ENCODE peak calls at places on chromosomes 12 and 14, in four cellular contexts. P, I, G and S are unnamed samples.

GRCh38 chr12:52772188-52772587 is 5.0 kb downstream of the KRT76 start:
- DNase-seq in P (no peak), I (no peak), G (no peak), S (no peak)

GRCh38 chr12:8784464-8784863 is 38.0 kb upstream of the A2ML1 start:
- DNase-seq in P (no peak), I (no peak), G (no peak), S (no peak)

GRCh38 chr12:12582895-12583303 is 20.2 kb upstream of the DUSP16 start:
- DNase-seq in P (no peak), I (no peak), G (no peak), S (no peak)

GRCh38 chr14:104976198-104977007 is 1.8 kb downstream of the AHNAK2 start:
- DNase-seq in P (peak), I (peak), G (peak), S (peak)

GRCh38 chr14:101506921-101507300 is 54.4 kb upstream of the DIO3 start:
- DNase-seq in P (peak), I (peak), G (no peak), S (peak)

GRCh38 chr14:53450871-53451270 is 297.7 kb upstream of the DDHD1 start:
- DNase-seq in P (no peak), I (no peak), G (no peak), S (no peak)

GRCh38 chr12:8508912-8509841 is 4.1 kb upstream of the CLEC4D start:
- DNase-seq in P (no peak), I (no peak), G (no peak), S (no peak)

GRCh38 chr12:49959570-49960473 is 1.9 kb upstream of the AQP5 start:
- DNase-seq in P (no peak), I (peak), G (peak), S (no peak)

GRCh38 chr14:69073429-69073828 is 79.5 kb downstream of the DCAF5 start:
- DNase-seq in P (no peak), I (no peak), G (no peak), S (no peak)

GRCh38 chr14:89265229-89265628 is 151.8 kb downstream of the FOXN3 start:
- DNase-seq in P (no peak), I (no peak), G (no peak), S (no peak)

GRCh38 chr12:29043069-29043468 is 106.0 kb upstream of the FAR2 start:
- DNase-seq in P (no peak), I (no peak), G (no peak), S (no peak)

GRCh38 chr14:54815016-54815415 is 87.6 kb downstream of the GCH1 start:
- DNase-seq in P (no peak), I (no peak), G (peak), S (no peak)

GRCh38 chr12:82415402-82415801 is 57.1 kb downstream of the METTL25 start:
- DNase-seq in P (no peak), I (no peak), G (no peak), S (no peak)

GRCh38 chr14:49497725-49498348 is 88.3 kb downstream of the RPS29 start:
- DNase-seq in P (no peak), I (no peak), G (peak), S (no peak)

GRCh38 chr14:70906785-70907171 is 481 bp upstream of the PCNX1 start:
- DNase-seq in P (no peak), I (no peak), G (peak), S (no peak)

GRCh38 chr12:74539765-74540526 is 2.3 kb downstream of the ATXN7L3B start:
- DNase-seq in P (no peak), I (no peak), G (no peak), S (no peak)

GRCh38 chr14:46488374-46488773 is 163.2 kb downstream of the RPL10L start:
- DNase-seq in P (no peak), I (no peak), G (no peak), S (no peak)

GRCh38 chr12:43273467-43273866 is 278.5 kb downstream of the ADAMTS20 start:
- DNase-seq in P (no peak), I (no peak), G (no peak), S (no peak)

GRCh38 chr14:75711134-75711795 is 50.2 kb downstream of the TTLL5 start:
- DNase-seq in P (no peak), I (no peak), G (peak), S (no peak)

GRCh38 chr12:131061041-131061806 is 107.5 kb downstream of the ADGRD1 start:
- DNase-seq in P (no peak), I (no peak), G (no peak), S (peak)

GRCh38 chr12:124925117-124925516 is 10.7 kb upstream of the UBC start:
- DNase-seq in P (no peak), I (no peak), G (no peak), S (no peak)

GRCh38 chr12:54220567-54220966 is 31.8 kb upstream of the SMUG1 start:
- DNase-seq in P (no peak), I (no peak), G (no peak), S (no peak)

GRCh38 chr14:36683083-36683724 is 21.5 kb downstream of the PAX9 start:
- DNase-seq in P (no peak), I (no peak), G (no peak), S (no peak)

GRCh38 chr14:65042731-65043372 is 56.2 kb downstream of the FNTB start:
- DNase-seq in P (no peak), I (no peak), G (peak), S (peak)

GRCh38 chr14:104424406-104425072 is 155.0 kb upstream of the C14orf180 start:
- DNase-seq in P (peak), I (no peak), G (no peak), S (no peak)

DNA sequence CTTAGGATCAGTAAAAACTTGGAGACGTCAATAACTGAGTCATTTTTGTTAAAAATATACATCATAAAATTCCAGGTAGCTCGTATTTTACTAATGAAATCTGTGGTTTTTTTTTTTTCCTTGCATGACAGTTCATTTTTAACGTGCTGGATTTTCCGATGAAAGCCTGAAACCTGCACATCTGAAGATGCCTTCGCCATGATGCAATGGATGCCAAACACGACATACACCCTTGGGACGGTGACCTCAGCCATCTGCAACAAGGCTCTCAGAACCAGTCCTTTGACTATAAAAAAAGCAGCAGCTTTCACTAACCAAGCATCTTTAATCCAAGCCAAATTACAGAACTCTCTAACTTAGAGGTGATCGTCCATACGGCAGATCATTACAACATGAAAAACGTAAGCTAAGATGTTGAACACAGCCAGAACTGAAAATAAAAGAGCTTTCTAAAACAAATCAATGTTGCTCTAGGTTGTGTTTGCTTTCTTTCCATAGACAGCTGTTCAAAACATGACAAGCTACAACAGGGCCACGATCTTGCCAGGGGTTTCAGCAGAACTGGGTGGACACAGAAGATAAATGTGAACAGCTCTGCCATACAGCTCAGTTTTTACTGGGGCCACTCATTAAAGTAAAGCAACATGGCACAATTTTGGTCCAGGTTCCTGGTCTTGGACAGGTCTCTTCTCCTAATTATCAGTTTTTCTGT is 7.8 kb downstream of the NIN start:
- DNase-seq in P (no peak), I (no peak), G (no peak), S (no peak)
- H3K4me3 ChIP-seq in P (no peak), I (peak), G (no peak), S (no peak)

DNA sequence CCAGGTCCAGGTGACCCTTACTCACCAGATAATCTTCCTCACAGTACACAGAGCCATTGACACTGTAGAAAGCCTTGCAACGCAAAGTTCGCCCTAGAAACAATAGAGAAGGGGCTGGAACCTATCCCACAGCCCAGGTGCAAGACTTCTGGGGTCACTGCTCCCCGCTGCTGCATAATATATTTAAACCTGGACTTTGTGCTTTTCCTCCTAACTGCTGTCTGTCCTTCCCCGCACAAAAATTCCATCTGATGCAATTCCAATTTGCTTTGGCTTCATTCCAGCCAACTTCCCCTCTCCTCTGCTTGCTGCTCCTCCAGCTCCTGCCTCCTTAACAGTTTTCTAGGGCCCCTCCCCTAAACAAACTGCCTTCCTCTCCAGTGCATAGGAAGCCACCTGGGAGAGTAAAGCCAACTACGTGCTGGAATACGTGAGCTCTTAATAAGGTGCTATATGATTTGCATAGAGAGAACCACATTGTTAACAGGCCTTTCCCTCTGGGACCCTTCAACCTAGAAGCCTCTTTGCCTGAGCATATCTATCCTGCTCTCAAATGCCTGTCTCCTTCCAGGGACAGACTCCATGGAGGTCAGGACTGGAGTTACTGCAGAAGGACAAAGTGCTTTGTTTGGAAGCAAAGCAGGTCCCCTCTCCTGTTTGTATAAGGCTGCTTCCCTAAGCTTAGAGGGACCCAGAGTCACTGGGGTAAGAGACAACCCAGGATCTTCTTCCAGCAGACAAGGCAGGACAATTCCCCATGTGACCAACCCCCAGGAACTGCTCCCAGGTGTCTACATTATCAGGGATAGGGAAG is 5.5 kb downstream of the AJUBA start:
- DNase-seq in P (no peak), I (no peak), G (peak), S (no peak)
- TF ChIP-seq POLR2A in P (no peak), I (no peak), G (no peak), S (no peak)

GRCh38 chr14:60508707-60509437 is at the start of gene SIX6:
- DNase-seq in P (no peak), I (no peak), G (no peak), S (no peak)

GRCh38 chr14:60509438-60510253 is 700 bp downstream of the SIX6 start:
- DNase-seq in P (no peak), I (no peak), G (no peak), S (no peak)

GRCh38 chr14:60512952-60513554 is 4.1 kb downstream of the SIX6 start:
- DNase-seq in P (no peak), I (no peak), G (no peak), S (no peak)

GRCh38 chr14:60510254-60510975 is 1.5 kb downstream of the SIX6 start:
- DNase-seq in P (no peak), I (no peak), G (no peak), S (no peak)

GRCh38 chr14:60510976-60511599 is 2.1 kb downstream of the SIX6 start:
- DNase-seq in P (no peak), I (no peak), G (no peak), S (no peak)
- H3K4me3 ChIP-seq in P (no peak), I (no peak), G (no peak), S (no peak)

GRCh38 chr12:6347367-6348338 is 5.8 kb upstream of the TNFRSF1A start:
- DNase-seq in P (no peak), I (no peak), G (peak), S (peak)
- TF ChIP-seq POLR2A in P (no peak), I (no peak), G (no peak), S (no peak)

DNA sequence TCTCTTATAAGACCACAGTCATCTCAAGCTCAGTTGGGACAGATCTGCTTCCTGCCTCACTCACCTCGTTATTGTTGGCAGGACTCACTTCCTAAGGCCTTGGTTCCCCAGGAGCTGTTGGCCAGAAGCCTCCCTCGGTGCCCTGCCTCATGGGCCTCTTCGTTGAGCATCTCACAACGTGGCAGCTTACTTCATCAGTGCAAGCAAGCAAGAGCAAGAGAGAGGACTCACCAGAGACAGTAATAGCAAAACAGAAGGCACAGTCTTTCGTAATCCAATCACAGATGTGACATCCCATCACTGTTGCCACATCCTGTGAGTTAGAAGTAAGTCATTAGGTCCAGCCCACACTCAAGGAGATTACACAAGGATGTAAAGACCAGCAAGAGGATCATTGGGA is 5.1 kb upstream of the NUMB start:
- DNase-seq in P (no peak), I (no peak), G (peak), S (peak)
- H3K4me3 ChIP-seq in P (no peak), I (no peak), G (no peak), S (no peak)

GRCh38 chr14:50944647-50945413 is 547 bp upstream of the PYGL start:
- DNase-seq in P (no peak), I (peak), G (peak), S (peak)
- TF ChIP-seq POLR2A in P (no peak), I (no peak), G (no peak), S (no peak)

DNA sequence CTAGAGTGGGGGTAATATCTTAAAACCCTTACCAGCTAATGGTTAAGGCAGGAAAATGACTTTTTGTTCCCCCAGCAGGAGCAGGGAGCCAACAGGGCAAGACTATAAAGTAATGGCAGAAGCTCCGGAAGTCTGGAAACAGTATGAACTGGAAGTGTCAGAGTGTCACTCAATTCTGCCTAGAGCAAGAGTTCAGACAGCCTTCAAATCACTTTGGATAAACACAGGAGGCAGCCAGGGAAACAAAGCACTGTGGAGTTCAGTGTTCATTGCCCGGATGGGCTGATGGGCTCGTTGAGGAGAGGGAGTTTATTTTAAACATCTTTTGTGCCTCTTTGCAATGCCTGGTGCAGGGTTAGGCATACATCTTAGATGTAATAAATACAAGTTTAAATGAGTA is 16.5 kb upstream of the DYRK2 start:
- DNase-seq in P (no peak), I (no peak), G (no peak), S (no peak)
- H3K4me3 ChIP-seq in P (no peak), I (no peak), G (no peak), S (no peak)

DNA sequence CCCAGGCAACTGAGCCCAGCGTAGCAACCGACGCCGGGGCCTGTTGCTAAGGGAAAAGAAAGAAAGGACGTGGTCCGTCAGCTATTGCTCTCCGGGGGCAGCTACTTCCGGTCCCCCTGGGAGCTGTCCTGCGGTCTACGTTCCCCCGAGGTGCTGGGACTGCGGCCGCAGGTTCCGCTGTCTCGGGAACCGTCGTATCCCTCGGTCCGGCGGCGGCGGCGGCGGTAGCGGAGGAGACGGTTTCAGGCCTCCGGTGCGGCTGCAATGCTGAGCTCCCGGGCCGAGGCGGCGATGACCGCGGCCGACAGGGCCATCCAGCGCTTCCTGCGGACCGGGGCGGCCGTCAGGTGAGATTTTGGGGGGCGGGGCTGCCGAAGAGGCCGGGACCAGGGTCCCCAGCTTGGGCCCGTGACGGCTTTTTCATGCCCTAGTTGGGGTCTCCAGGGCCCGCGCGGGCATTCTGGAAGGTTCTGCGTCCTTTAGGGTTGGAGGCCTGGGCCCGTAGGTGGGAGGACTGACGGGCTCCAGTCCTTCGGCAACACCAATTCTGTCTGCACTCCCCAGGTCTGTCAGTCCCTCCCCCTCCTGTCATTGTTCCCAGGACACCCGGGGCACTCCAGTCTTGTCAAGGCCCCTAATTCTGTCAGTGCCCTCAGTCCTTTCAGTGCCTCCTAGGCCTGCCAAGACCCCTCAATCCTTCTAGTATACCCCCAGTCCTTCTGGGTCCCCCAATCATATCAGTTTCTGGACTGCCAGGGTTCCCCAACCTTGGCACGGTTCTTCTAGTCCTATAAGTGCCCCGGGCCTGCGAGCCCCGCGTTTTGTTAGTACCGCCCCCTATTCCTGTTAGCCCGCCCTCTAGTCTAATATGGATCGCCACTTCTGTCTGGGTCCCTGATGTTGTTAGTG is at the start of gene USP30:
- DNase-seq in P (peak), I (peak), G (peak), S (peak)
- TF ChIP-seq POLR2A in P (no peak), I (peak), G (peak), S (no peak)

GRCh38 chr12:132323171-132324010 is 6.0 kb downstream of the GALNT9 start:
- DNase-seq in P (no peak), I (no peak), G (no peak), S (no peak)

GRCh38 chr12:132324173-132324572 is 5.2 kb downstream of the GALNT9 start:
- DNase-seq in P (no peak), I (no peak), G (no peak), S (no peak)

GRCh38 chr12:132320767-132321211 is 8.6 kb downstream of the GALNT9 start:
- DNase-seq in P (peak), I (no peak), G (no peak), S (no peak)

GRCh38 chr12:132321321-132322118 is 7.9 kb downstream of the GALNT9 start:
- DNase-seq in P (peak), I (no peak), G (no peak), S (no peak)

GRCh38 chr12:132322206-132323132 is 6.9 kb downstream of the GALNT9 start:
- DNase-seq in P (peak), I (no peak), G (no peak), S (no peak)
- H3K4me3 ChIP-seq in P (no peak), I (no peak), G (no peak), S (no peak)